ENCODE peak calls at places on chromosomes 4 and X, in seven cellular contexts. D is PC-3, W is keratinocyte, R is K562, Z is H9, V is neuronal stem cell, K is GM23248. P is an unnamed sample. For H3K4me1, the result is how much of the 10 kb centered on the place peaks cover.

GRCh38 chrX:23383411-23383810 is 48.8 kb downstream of the PTCHD1 start:
- DNase-seq in D (peak), W (no peak), R (no peak), Z (no peak), V (no peak), K (peak), P (no peak)

GRCh38 chr4:142473218-142473959 is 372.7 kb downstream of the INPP4B start:
- DNase-seq in D (peak), W (no peak), R (no peak), Z (no peak), V (no peak), K (no peak), P (no peak)

GRCh38 chrX:312621-313331 is 5.8 kb downstream of the GTPBP6 start:
- DNase-seq in D (no peak), W (no peak), R (no peak), Z (no peak), V (no peak), K (no peak), P (no peak)

GRCh38 chr4:168558587-168558986 is 61.7 kb downstream of the PALLD start:
- DNase-seq in D (peak), W (peak), R (no peak), Z (no peak), V (no peak), K (peak), P (peak)

GRCh38 chr4:170128219-170128804 is 38.6 kb upstream of the AADAT start:
- DNase-seq in D (no peak), W (no peak), R (no peak), Z (no peak), V (no peak), K (no peak), P (no peak)

GRCh38 chrX:136021160-136021559 is 35.9 kb downstream of the SLC9A6 start:
- DNase-seq in D (no peak), W (no peak), R (no peak), Z (no peak), V (no peak), K (no peak), P (no peak)

GRCh38 chr4:74451214-74451661 is 6.3 kb downstream of the AREG start:
- DNase-seq in D (peak), W (peak), R (peak), Z (no peak), V (no peak), K (peak), P (peak)

GRCh38 chr4:13349096-13349495 is 135.0 kb downstream of the RAB28 start:
- DNase-seq in D (no peak), W (no peak), R (no peak), Z (no peak), V (no peak), K (peak), P (no peak)

GRCh38 chr4:151031831-151032605 is 16.9 kb upstream of the LRBA start:
- DNase-seq in D (peak), W (no peak), R (peak), Z (no peak), V (no peak), K (peak), P (peak)

GRCh38 chr4:25321703-25322102 is 9.1 kb downstream of the ZCCHC4 start:
- DNase-seq in D (peak), W (no peak), R (no peak), Z (no peak), V (no peak), K (no peak), P (no peak)

GRCh38 chr4:175306436-175306835 is 388.3 kb downstream of the ADAM29 start:
- DNase-seq in D (no peak), W (no peak), R (no peak), Z (no peak), V (no peak), K (no peak), P (no peak)

GRCh38 chr4:185534850-185535761 is at the start of gene PDLIM3:
- DNase-seq in D (no peak), W (no peak), R (peak), Z (peak), V (peak), K (peak), P (peak)

GRCh38 chr4:15420642-15421041 is 7.2 kb upstream of the C1QTNF7 start:
- DNase-seq in D (no peak), W (no peak), R (no peak), Z (no peak), V (no peak), K (peak), P (peak)

GRCh38 chrX:3748052-3748559 is 34.7 kb upstream of the PRKX start:
- DNase-seq in D (no peak), W (no peak), R (no peak), Z (no peak), V (no peak), K (no peak), P (no peak)

GRCh38 chr4:20682853-20683252 is 17.4 kb upstream of the PACRGL start:
- DNase-seq in D (no peak), W (no peak), R (no peak), Z (no peak), V (no peak), K (no peak), P (no peak)

GRCh38 chr4:184447664-184448063 is 26.7 kb downstream of the IRF2 start:
- DNase-seq in D (no peak), W (no peak), R (no peak), Z (peak), V (no peak), K (no peak), P (peak)

GRCh38 chrX:53357799-53358530 is 64.5 kb downstream of the SMC1A start:
- DNase-seq in D (no peak), W (no peak), R (no peak), Z (peak), V (peak), K (peak), P (peak)

GRCh38 chr4:6885953-6886557 is 23.6 kb upstream of the TBC1D14 start:
- DNase-seq in D (peak), W (no peak), R (no peak), Z (no peak), V (no peak), K (peak), P (peak)

GRCh38 chr4:4867745-4868505 is 8.5 kb downstream of the MSX1 start:
- DNase-seq in D (no peak), W (no peak), R (no peak), Z (no peak), V (no peak), K (no peak), P (no peak)

GRCh38 chr4:156830356-156830755 is 141.2 kb downstream of the PDGFC start:
- DNase-seq in D (peak), W (no peak), R (no peak), Z (no peak), V (no peak), K (peak), P (no peak)

GRCh38 chr4:8221476-8221875 is 22.4 kb downstream of the SH3TC1 start:
- DNase-seq in D (no peak), W (no peak), R (no peak), Z (no peak), V (no peak), K (peak), P (no peak)

GRCh38 chr4:146308951-146309350 is 94.6 kb downstream of the REELD1 start:
- DNase-seq in D (no peak), W (no peak), R (no peak), Z (no peak), V (no peak), K (peak), P (no peak)

GRCh38 chr4:125590158-125590557 is 275.4 kb downstream of the FAT4 start:
- DNase-seq in D (no peak), W (no peak), R (no peak), Z (no peak), V (no peak), K (no peak), P (no peak)

GRCh38 chrX:137427061-137427778 is 138.7 kb upstream of the ZIC3 start:
- DNase-seq in D (no peak), W (no peak), R (no peak), Z (peak), V (no peak), K (no peak), P (peak)

GRCh38 chr4:27006646-27007045 is 146.0 kb downstream of the STIM2 start:
- DNase-seq in D (no peak), W (no peak), R (no peak), Z (no peak), V (no peak), K (no peak), P (no peak)

GRCh38 chrX:130082244-130083106 is 27.8 kb downstream of the ELF4 start:
- DNase-seq in D (no peak), W (no peak), R (peak), Z (no peak), V (no peak), K (peak), P (no peak)

GRCh38 chr4:168203233-168203911 is 111.0 kb downstream of the ANXA10 start:
- DNase-seq in D (no peak), W (no peak), R (no peak), Z (no peak), V (no peak), K (no peak), P (no peak)

GRCh38 chr4:53908661-53909078 is 155.7 kb downstream of the CHIC2 start:
- DNase-seq in D (peak), W (no peak), R (peak), Z (no peak), V (peak), K (peak), P (peak)
- H3K4me2 ChIP-seq in D (peak), W (peak), R (peak), Z (peak), V (peak), K (peak), P (no peak)

GRCh38 chrX:107729558-107730297 is 45.9 kb downstream of the TSC22D3 start:
- DNase-seq in D (peak), W (no peak), R (no peak), Z (peak), V (no peak), K (no peak), P (peak)
- H3K4me1 ChIP-seq in D (half or more), W (under half), R (under half), Z (under half), V (under half), K (under half), P (under half)

DNA sequence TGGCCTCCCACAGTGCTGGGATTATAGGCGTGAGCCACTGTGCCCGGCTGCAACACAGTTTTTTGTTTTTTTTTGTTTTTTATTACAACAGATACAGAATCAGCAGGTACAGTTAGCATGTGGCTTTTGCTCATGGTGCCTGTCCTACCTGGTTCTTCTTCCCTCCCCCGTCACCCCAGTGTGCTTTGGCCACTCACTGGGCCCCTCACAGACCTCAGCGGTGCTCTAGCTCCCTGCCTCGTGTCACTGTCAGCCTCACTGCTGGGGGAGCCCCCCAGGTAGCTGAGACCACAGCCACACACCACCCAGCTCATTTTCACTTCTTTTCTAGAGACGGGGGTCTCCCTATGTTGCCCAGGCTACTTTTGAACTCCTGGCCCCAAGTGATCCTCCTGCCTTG is 38.7 kb downstream of the HTT-AS start:
- DNase-seq in D (no peak), W (no peak), R (no peak), Z (no peak), V (no peak), K (no peak), P (no peak)
- H3K4me2 ChIP-seq in D (no peak), W (no peak), R (peak), Z (no peak), V (no peak), K (no peak), P (no peak)

GRCh38 chr4:123416462-123416861 is 19.9 kb downstream of the SPRY1 start:
- DNase-seq in D (no peak), W (no peak), R (no peak), Z (no peak), V (no peak), K (no peak), P (no peak)
- H3K4me1 ChIP-seq in D (half or more), W (under half), R (under half), Z (under half), V (under half), K (half or more), P (under half)

DNA sequence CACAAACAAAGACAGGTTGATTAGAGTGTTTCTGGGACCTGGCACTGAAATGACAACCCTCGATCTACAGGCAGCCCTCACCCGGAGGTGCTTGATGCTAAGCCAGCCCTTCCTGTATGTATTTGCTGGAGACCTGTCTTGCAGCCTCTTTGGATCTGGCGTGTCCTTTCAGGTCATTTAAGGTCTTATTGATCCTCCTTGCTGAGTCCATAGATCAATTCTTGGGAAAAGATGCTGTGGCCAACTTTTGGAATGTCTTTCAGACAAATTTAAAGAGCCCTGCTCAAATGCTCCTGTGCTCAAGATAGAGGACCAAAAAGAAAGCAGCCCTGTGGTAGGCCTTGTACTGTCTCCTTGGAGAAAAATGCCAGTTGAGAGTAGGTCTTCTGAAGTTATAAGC is 6.8 kb upstream of the SETD7 start:
- DNase-seq in D (no peak), W (no peak), R (no peak), Z (no peak), V (no peak), K (no peak), P (no peak)
- H3K4me2 ChIP-seq in D (no peak), W (no peak), R (no peak), Z (no peak), V (no peak), K (no peak), P (no peak)

DNA sequence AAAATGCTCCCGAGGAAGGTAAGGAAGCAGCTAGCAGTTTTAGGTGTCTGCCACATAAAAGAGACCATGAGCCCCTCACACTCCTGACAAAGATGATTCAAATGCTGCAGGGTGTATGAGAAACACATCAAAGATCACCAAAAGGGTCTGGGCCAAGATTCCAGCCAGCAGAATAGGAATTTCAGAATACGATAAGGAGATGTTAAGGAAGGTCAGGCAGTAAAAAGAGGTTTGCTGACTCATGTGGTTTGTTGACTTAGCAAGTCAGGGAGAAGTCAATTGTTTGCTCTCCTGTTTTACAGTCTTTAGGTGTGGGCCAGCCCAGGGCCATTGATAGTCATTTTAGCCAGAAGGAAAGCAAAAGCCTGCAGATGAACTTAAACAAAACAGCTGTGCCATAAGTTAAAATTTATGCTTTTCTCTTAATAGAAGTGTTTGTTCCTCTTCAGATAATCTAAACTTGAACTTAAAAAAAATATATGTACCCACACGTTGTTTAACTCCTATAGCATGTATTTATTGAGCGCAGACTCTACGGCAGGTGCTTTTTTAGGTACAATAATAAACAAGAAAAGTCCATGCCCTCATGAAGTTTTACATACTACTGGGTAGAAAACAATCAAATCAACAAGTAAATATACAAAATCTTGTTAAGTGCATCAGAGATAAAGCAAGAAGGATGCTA is 115.6 kb downstream of the CAMK2D start:
- DNase-seq in D (peak), W (no peak), R (no peak), Z (peak), V (no peak), K (peak), P (peak)
- H3K4me1 ChIP-seq in D (under half), W (under half), R (under half), Z (under half), V (under half), K (under half), P (under half)

GRCh38 chr4:123412700-123413512 is 16.3 kb downstream of the SPRY1 start:
- DNase-seq in D (peak), W (no peak), R (no peak), Z (no peak), V (no peak), K (peak), P (no peak)
- H3K4me2 ChIP-seq in D (peak), W (no peak), R (no peak), Z (no peak), V (no peak), K (peak), P (no peak)

P was measured in GM23338.